ENCODE peak calls at places on chromosomes 12 and 14, in eight cellular contexts. K is nephron progenitor cell; F is HCT116; G is T-cell; V is NCI-H446 treated with DMSO at 0.1 percent for 48 hours; L is anterior cingulate cortex; H is WTC11; Q is stimulated activated CD4-positive, alpha-beta T cell treated with anti-CD3 and anti-CD28 coated beads, TNF-alpha, amount 100 ng/mL, for 4 hours. N is an unnamed sample.

GRCh38 chr14:76201162-76201561 is 49.4 kb downstream of the GPATCH2L start:
- DNase-seq in K (no peak), F (no peak), G (no peak), V (no peak), L (no peak), H (no peak), Q (no peak), N (no peak)

GRCh38 chr12:67630373-67631088 is 18.0 kb upstream of the DYRK2 start:
- DNase-seq in K (peak), F (no peak), G (peak), V (no peak), L (no peak), H (peak), Q (peak), N (no peak)

GRCh38 chr12:91769736-91770135 is 375.9 kb downstream of the BTG1 start:
- DNase-seq in K (no peak), F (no peak), G (no peak), V (no peak), L (no peak), H (no peak), Q (no peak), N (no peak)

GRCh38 chr12:28539691-28540323 is 349.6 kb downstream of the CCDC91 start:
- DNase-seq in K (no peak), F (no peak), G (no peak), V (no peak), L (no peak), H (no peak), Q (no peak), N (no peak)

GRCh38 chr14:50559990-50560928 is at the start of gene ATL1:
- DNase-seq in K (peak), F (peak), G (peak), V (peak), L (peak), H (peak), Q (peak), N (peak)

GRCh38 chr14:37874429-37875109 is 279.1 kb downstream of the TTC6 start:
- DNase-seq in K (peak), F (peak), G (peak), V (peak), L (peak), H (peak), Q (peak), N (peak)

GRCh38 chr14:75342762-75343599 is 64.4 kb downstream of the FOS start:
- DNase-seq in K (no peak), F (no peak), G (no peak), V (no peak), L (no peak), H (no peak), Q (no peak), N (no peak)

GRCh38 chr12:32266756-32267155 is 132.6 kb upstream of the FGD4 start:
- DNase-seq in K (no peak), F (no peak), G (no peak), V (no peak), L (no peak), H (no peak), Q (no peak), N (no peak)

GRCh38 chr14:23132970-23133369 is 13.9 kb upstream of the CEBPE start:
- DNase-seq in K (no peak), F (no peak), G (no peak), V (no peak), L (no peak), H (no peak), Q (no peak), N (no peak)

GRCh38 chr12:49052451-49053208 is 8.0 kb downstream of the KMT2D start:
- DNase-seq in K (no peak), F (no peak), G (no peak), V (no peak), L (no peak), H (no peak), Q (no peak), N (no peak)

GRCh38 chr14:91417983-91418386 is 365 bp upstream of the CCDC88C start:
- DNase-seq in K (peak), F (peak), G (peak), V (no peak), L (no peak), H (peak), Q (no peak), N (peak)

N was measured in BE2C.